ENCODE peak calls at places on chromosomes 6 and 20, in seven cellular contexts. Y is T-helper 1 cell; U is T-helper 22 cell; C is T-cell; B is HFFc6; Z is activated CD8-positive, alpha-beta memory T cell treated with anti-CD3 and anti-CD28 coated beads for 4 hours; E is BE2C. L is an unnamed sample.
A peak's percentile ranks its signal among the peaks of the same experiment; 100 is the strongest.

GRCh38 chr6:126891158-126891557 is 227.3 kb upstream of the RSPO3 start:
- DNase-seq in Z (no peak), E (no peak), Y (no peak), U (no peak), C (no peak), B (no peak), L (no peak)

GRCh38 chr20:1440024-1440423 is 26.6 kb downstream of the NSFL1C start:
- DNase-seq in E (no peak), Z (no peak), U (no peak), C (peak; percentile 5), Y (no peak), B (peak; percentile 21), L (no peak)

GRCh38 chr6:136921521-136921935 is 573 bp upstream of the SLC35D3 start:
- DNase-seq in Y (no peak), Z (no peak), C (no peak), E (peak; percentile 46), U (no peak), B (no peak), L (peak; percentile 36)

GRCh38 chr6:169520104-169520503 is 181.7 kb downstream of the WDR27 start:
- DNase-seq in Y (no peak), Z (no peak), B (peak; percentile 50), U (no peak), E (no peak), C (no peak), L (no peak)

GRCh38 chr6:105452924-105453756 is 50.3 kb upstream of the PREP start:
- DNase-seq in C (peak; percentile 63), Y (no peak), E (no peak), Z (peak; percentile 54), B (no peak), U (peak; percentile 50), L (no peak)

GRCh38 chr20:54204063-54204462 is 3.8 kb upstream of the PFDN4 start:
- DNase-seq in C (no peak), Z (no peak), B (no peak), U (no peak), Y (no peak), E (no peak), L (no peak)

GRCh38 chr20:35174458-35175216 is 2.8 kb downstream of the PROCR start:
- DNase-seq in E (peak; percentile 79), B (no peak), C (no peak), Y (no peak), Z (no peak), U (no peak), L (peak; percentile 28)

GRCh38 chr20:19628570-19629134 is 129.4 kb upstream of the RIN2 start:
- DNase-seq in C (no peak), E (peak; percentile 70), U (no peak), Y (no peak), Z (no peak), B (peak; percentile 65), L (peak; percentile 57)

GRCh38 chr6:139386404-139386803 is 12.0 kb upstream of the CITED2 start:
- DNase-seq in U (no peak), B (no peak), C (no peak), E (no peak), Y (no peak), Z (no peak), L (no peak)

GRCh38 chr6:52725530-52726192 is 37.6 kb downstream of the GSTA2 start:
- DNase-seq in Z (no peak), U (no peak), E (no peak), Y (no peak), C (no peak), B (peak; percentile 27), L (no peak)

GRCh38 chr6:42374027-42374669 is 77.6 kb downstream of the TRERF1 start:
- DNase-seq in Y (no peak), B (no peak), U (no peak), C (no peak), Z (no peak), E (no peak), L (no peak)

GRCh38 chr6:155623450-155624178 is 168.0 kb upstream of the NOX3 start:
- DNase-seq in E (no peak), Y (no peak), Z (no peak), C (no peak), U (no peak), B (no peak), L (no peak)

GRCh38 chr6:104955491-104955890 is 1.4 kb upstream of the LIN28B start:
- DNase-seq in Y (no peak), E (peak; percentile 33), C (no peak), U (no peak), Z (no peak), B (no peak), L (no peak)

GRCh38 chr6:163999475-164000125 is 585.1 kb downstream of the QKI start:
- DNase-seq in C (no peak), Y (no peak), U (no peak), B (no peak), E (no peak), Z (no peak), L (no peak)

L was measured in glutamatergic neuron.